ENCODE peak calls at places on chromosomes 3 and 15, in seven cellular contexts. C is Peyer's patch, E is cardiac muscle cell, N is left ventricle myocardium inferior, O is adrenal gland, Z is breast epithelium, Y is heart left ventricle. R is an unnamed sample.

GRCh38 chr3:45064512-45065372 is 38.6 kb downstream of the CLEC3B start:
- DNase-seq in C (no peak), E (peak; percentile 88), N (no peak), O (peak; percentile 47), Z (no peak), Y (no peak), R (no peak)

GRCh38 chr3:141122455-141123030 is 71.4 kb downstream of the SPSB4 start:
- DNase-seq in C (no peak), E (no peak), N (no peak), O (no peak), Z (no peak), Y (no peak), R (no peak)

GRCh38 chr3:155031191-155031590 is 48.9 kb upstream of the MME start:
- DNase-seq in C (no peak), E (peak; percentile 84), N (no peak), O (no peak), Z (no peak), Y (no peak), R (no peak)

GRCh38 chr3:42226470-42227425 is 39.2 kb downstream of the CCK start:
- DNase-seq in C (no peak), E (no peak), N (no peak), O (no peak), Z (no peak), Y (no peak), R (no peak)

GRCh38 chr3:6273878-6274277 is 587.0 kb upstream of the GRM7 start:
- DNase-seq in C (no peak), E (no peak), N (no peak), O (no peak), Z (no peak), Y (no peak), R (no peak)

GRCh38 chr3:141412087-141412935 is 44.0 kb downstream of the ZBTB38 start:
- DNase-seq in C (no peak), E (peak; percentile 80), N (peak; percentile 45), O (peak; percentile 79), Z (peak; percentile 66), Y (peak; percentile 68), R (no peak)

GRCh38 chr3:186380622-186381380 is 18.8 kb upstream of the DGKG start:
- DNase-seq in C (no peak), E (peak; percentile 44), N (peak; percentile 17), O (no peak), Z (no peak), Y (peak; percentile 35), R (no peak)

GRCh38 chr15:90603893-90604292 is 74.2 kb downstream of the CRTC3 start:
- DNase-seq in C (peak; percentile 58), E (peak; percentile 46), N (peak; percentile 51), O (peak; percentile 49), Z (no peak), Y (no peak), R (no peak)

GRCh38 chr3:59388555-59389280 is 338.9 kb upstream of the CFAP20DC start:
- DNase-seq in C (no peak), E (no peak), N (no peak), O (no peak), Z (no peak), Y (no peak), R (no peak)

GRCh38 chr15:92005154-92005553 is 151.6 kb downstream of the SLCO3A1 start:
- DNase-seq in C (no peak), E (no peak), N (no peak), O (no peak), Z (no peak), Y (no peak), R (no peak)

GRCh38 chr15:48963524-48964113 is at the start of gene SHC4:
- DNase-seq in C (peak; percentile 53), E (peak; percentile 87), N (peak; percentile 64), O (peak; percentile 80), Z (no peak), Y (peak; percentile 56), R (peak; percentile 84)

GRCh38 chr3:9946112-9947024 is 5.8 kb downstream of the PRRT3 start:
- DNase-seq in C (peak; percentile 93), E (peak; percentile 95), N (peak; percentile 87), O (peak; percentile 93), Z (peak; percentile 83), Y (peak; percentile 87), R (peak; percentile 90)

GRCh38 chr3:147937341-147937740 is 528.2 kb downstream of the ZIC1 start:
- DNase-seq in C (no peak), E (no peak), N (no peak), O (no peak), Z (no peak), Y (no peak), R (no peak)

GRCh38 chr3:12934431-12934830 is 93.1 kb upstream of the RPL32 start:
- DNase-seq in C (no peak), E (peak; percentile 63), N (peak; percentile 78), O (peak; percentile 92), Z (peak; percentile 55), Y (peak; percentile 83), R (no peak)

GRCh38 chr15:68228971-68229385 is 550 bp downstream of the CLN6 start:
- DNase-seq in C (no peak), E (no peak), N (no peak), O (no peak), Z (no peak), Y (no peak), R (peak; percentile 67)

GRCh38 chr3:16427309-16427965 is 86.1 kb downstream of the RFTN1 start:
- DNase-seq in C (no peak), E (peak; percentile 96), N (no peak), O (peak; percentile 77), Z (no peak), Y (peak; percentile 57), R (no peak)

GRCh38 chr3:39180546-39181346 is 11.6 kb downstream of the XIRP1 start:
- DNase-seq in C (peak; percentile 97), E (peak; percentile 91), N (peak; percentile 94), O (peak; percentile 96), Z (peak; percentile 93), Y (peak; percentile 93), R (peak; percentile 88)

GRCh38 chr3:186451371-186451770 is 89.3 kb upstream of the DGKG start:
- DNase-seq in C (no peak), E (no peak), N (no peak), O (no peak), Z (no peak), Y (no peak), R (no peak)

DNA sequence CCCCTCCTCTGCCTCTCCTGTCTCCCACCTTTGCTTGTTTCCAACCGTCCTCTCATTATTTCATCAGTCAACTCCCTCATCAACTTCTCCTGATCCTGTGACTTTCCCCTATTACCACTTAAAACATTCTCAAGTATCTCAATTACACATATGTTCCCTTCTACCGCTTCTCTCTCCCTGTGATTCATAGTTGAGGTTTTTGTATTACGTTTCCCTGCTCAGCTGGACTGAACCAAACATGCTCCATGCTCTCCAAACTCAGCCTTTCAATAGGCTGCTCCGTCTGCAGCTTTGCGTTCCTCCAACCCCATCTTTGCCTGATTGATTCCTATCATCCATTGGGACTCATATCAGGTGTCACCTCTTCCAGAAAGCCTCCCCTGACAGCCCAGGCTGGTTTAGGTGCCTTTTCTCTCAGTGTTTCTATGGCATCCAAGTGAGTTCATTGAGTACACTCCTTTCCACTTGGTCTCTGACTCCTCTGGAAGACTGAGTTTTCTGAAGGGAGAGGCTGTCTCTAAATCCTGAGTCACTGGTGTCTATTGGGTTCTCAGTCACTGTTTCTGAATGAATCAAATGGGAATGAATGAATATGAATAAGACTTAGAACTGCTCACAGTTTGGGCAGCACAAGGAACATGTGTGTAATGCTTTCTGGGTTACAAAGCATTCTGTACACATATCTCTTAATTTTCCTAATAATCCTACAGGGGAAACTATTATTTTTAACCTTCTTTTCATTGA is 56.4 kb downstream of the PLD1 start:
- DNase-seq in C (no peak), E (peak; percentile 61), N (no peak), O (no peak), Z (no peak), Y (no peak), R (no peak)
- H3K4me3 ChIP-seq in C (no peak overlapping the region), E (no peak overlapping the region), N (no peak overlapping the region), O (no peak overlapping the region), Z (no peak overlapping the region), Y (no peak overlapping the region), R (no peak overlapping the region)

DNA sequence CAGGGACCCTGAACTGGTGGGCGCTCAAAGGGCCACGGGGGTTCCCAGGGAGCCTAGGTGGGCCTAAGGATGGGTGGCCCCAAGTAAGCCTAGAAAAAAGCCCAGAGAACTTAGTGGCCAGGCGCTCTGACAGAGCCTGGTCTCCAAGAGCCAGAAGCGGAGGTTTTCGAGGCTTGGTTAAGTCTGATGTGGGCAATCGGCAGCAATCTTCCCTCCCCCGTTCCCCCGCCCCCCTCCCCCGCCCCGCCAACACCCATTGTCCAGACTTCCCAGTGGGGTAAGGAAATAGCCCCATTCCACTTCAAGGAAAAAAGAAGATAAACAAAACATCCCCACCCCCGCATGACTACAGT is 6.7 kb downstream of the EOMES start:
- DNase-seq in C (no peak), E (no peak), N (no peak), O (no peak), Z (no peak), Y (no peak), R (no peak)
- H3K4me3 ChIP-seq in C (no peak overlapping the region), E (peak overlapping the region; percentile 20), N (peak overlapping the region; percentile 75), O (no peak overlapping the region), Z (no peak overlapping the region), Y (peak overlapping the region; percentile 25), R (no peak overlapping the region)

GRCh38 chr3:46558184-46559029 is 7.7 kb downstream of the LRRC2 start:
- DNase-seq in C (peak; percentile 87), E (peak; percentile 91), N (peak; percentile 82), O (peak; percentile 67), Z (peak; percentile 87), Y (peak; percentile 77), R (peak; percentile 85)

GRCh38 chr3:46561511-46561910 is 4.6 kb downstream of the LRRC2 start:
- DNase-seq in C (no peak), E (no peak), N (peak; percentile 32), O (no peak), Z (no peak), Y (peak; percentile 37), R (no peak)

GRCh38 chr3:46561951-46562350 is 4.2 kb downstream of the LRRC2 start:
- DNase-seq in C (no peak), E (no peak), N (no peak), O (no peak), Z (no peak), Y (no peak), R (no peak)

GRCh38 chr3:46557814-46558183 is 8.3 kb downstream of the LRRC2 start:
- DNase-seq in C (no peak), E (no peak), N (no peak), O (no peak), Z (no peak), Y (no peak), R (no peak)

DNA sequence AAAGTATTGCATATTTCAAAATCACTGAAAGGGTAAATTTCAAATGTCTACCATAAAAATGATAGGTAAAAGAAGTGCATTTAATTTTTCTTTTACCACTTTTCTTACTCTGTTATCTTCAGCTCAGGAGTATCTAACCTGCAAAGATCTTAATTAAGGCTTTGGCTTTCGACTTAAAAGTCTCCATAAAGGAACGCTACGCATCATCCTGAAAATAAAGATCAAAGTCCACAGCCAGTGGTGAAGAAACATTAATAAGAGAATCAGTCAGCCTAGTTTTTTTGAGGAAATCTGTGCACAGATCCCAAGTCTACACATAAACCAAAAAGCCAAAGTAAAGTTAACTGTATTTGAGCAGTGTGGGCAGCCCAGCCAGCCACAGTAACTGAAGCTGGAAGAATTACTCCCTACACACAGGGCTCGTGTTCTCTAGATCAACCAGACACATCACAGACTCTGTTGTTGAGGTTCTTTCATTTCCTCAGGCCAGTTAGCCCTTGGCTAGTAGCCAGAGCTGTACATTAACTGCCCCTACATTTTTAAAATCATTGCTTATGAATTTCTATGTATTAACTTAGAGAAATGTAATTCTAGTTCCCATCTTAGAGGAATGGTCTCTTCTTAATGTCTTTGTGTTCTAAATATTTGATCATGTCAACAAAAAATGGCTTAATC is 6.9 kb downstream of the LRRC2 start:
- DNase-seq in C (no peak), E (no peak), N (no peak), O (no peak), Z (no peak), Y (no peak), R (no peak)
- H3K4me3 ChIP-seq in C (no peak overlapping the region), E (no peak overlapping the region), N (peak overlapping the region; percentile 61), O (no peak overlapping the region), Z (peak overlapping the region; percentile 54), Y (no peak overlapping the region), R (no peak overlapping the region)

GRCh38 chr3:156465222-156465621 is 89.7 kb downstream of the SSR3 start:
- DNase-seq in C (no peak), E (no peak), N (no peak), O (no peak), Z (no peak), Y (no peak), R (no peak)
- H3K4me3 ChIP-seq in C (no peak overlapping the region), E (no peak overlapping the region), N (no peak overlapping the region), O (no peak overlapping the region), Z (no peak overlapping the region), Y (no peak overlapping the region), R (no peak overlapping the region)